ENCODE peak calls at places on chromosomes 11 and 22, in five cellular contexts. Y is IMR-90; A is adipocyte; X is stimulated activated naive CD4-positive, alpha-beta T cell; Z is stimulated activated CD4-positive, alpha-beta T cell treated with anti-CD3 and anti-CD28 coated beads, Interleukin-15, amount 100 ng/mL, for 1 hour. C is an unnamed sample.

GRCh38 chr11:104306862-104307474 is 143.0 kb upstream of the PDGFD start:
- DNase-seq in Y (no peak), A (no peak), X (no peak), Z (no peak), C (no peak)

GRCh38 chr11:119795231-119795630 is 66.2 kb upstream of the NECTIN1 start:
- DNase-seq in Y (peak; percentile 77), A (peak; percentile 75), X (no peak), Z (no peak), C (peak; percentile 97)

GRCh38 chr11:64760759-64761417 is 1.1 kb upstream of the PYGM start:
- DNase-seq in Y (no peak), A (no peak), X (peak; percentile 47), Z (no peak), C (peak; percentile 47)

GRCh38 chr11:68264244-68264643 is 7.5 kb downstream of the C11orf24 start:
- DNase-seq in Y (no peak), A (no peak), X (no peak), Z (no peak), C (no peak)

GRCh38 chr11:135073870-135074269 is 661.8 kb upstream of the B3GAT1 start:
- DNase-seq in Y (no peak), A (no peak), X (no peak), Z (no peak), C (no peak)

GRCh38 chr22:19218541-19219233 is 40.2 kb upstream of the SLC25A1 start:
- DNase-seq in Y (no peak), A (no peak), X (no peak), Z (no peak), C (no peak)

GRCh38 chr22:45429424-45429823 is 15.9 kb downstream of the RIBC2 start:
- DNase-seq in Y (no peak), A (no peak), X (no peak), Z (no peak), C (no peak)

GRCh38 chr11:133506023-133506422 is 26.3 kb downstream of the OPCML start:
- DNase-seq in Y (no peak), A (no peak), X (no peak), Z (no peak), C (no peak)

GRCh38 chr22:28440517-28441366 is 238.9 kb downstream of the TTC28 start:
- DNase-seq in Y (peak; percentile 80), A (peak; percentile 47), X (no peak), Z (no peak), C (peak; percentile 75)

GRCh38 chr11:64842851-64843841 is 1.3 kb downstream of the CDC42BPG start:
- DNase-seq in Y (no peak), A (no peak), X (no peak), Z (no peak), C (no peak)

GRCh38 chr11:70108250-70108649 is 30.1 kb downstream of the ANO1 start:
- DNase-seq in Y (peak; percentile 84), A (peak; percentile 48), X (no peak), Z (no peak), C (peak; percentile 50)

GRCh38 chr11:3894128-3894731 is 38.8 kb downstream of the STIM1 start:
- DNase-seq in Y (peak; percentile 22), A (peak; percentile 40), X (no peak), Z (no peak), C (peak; percentile 28)

GRCh38 chr11:62398011-62398994 is 20.5 kb upstream of the SCGB1A1 start:
- DNase-seq in Y (peak; percentile 44), A (peak; percentile 38), X (no peak), Z (no peak), C (no peak)

GRCh38 chr11:48077251-48077650 is 96.9 kb downstream of the PTPRJ start:
- DNase-seq in Y (peak; percentile 57), A (no peak), X (no peak), Z (no peak), C (no peak)

GRCh38 chr11:126799974-126800373 is 200.6 kb downstream of the KIRREL3 start:
- DNase-seq in Y (peak; percentile 66), A (peak; percentile 70), X (no peak), Z (no peak), C (no peak)

GRCh38 chr11:73152861-73153483 is 10.9 kb upstream of the FCHSD2 start:
- DNase-seq in Y (no peak), A (no peak), X (peak; percentile 33), Z (no peak), C (no peak)

GRCh38 chr11:111598546-111598945 is 3.7 kb upstream of the SIK2 start:
- DNase-seq in Y (peak; percentile 83), A (peak; percentile 92), X (no peak), Z (no peak), C (peak; percentile 74)

GRCh38 chr22:26770624-26771023 is 113.2 kb downstream of the MIAT start:
- DNase-seq in Y (peak; percentile 37), A (peak; percentile 54), X (no peak), Z (no peak), C (peak; percentile 83)

C was measured in choroid plexus epithelial cell.